ENCODE peak calls at places on chromosomes 3 and 15, in eight cellular contexts. L is upper lobe of right lung, U is psoas muscle, V is GM13976, X is GM20000, M is AG10803, C is brain microvascular endothelial cell, J is endothelial cell of umbilical vein. N is an unnamed sample.

GRCh38 chr3:188339410-188340295 is 185.7 kb downstream of the LPP start:
- DNase-seq in L (no peak), U (no peak), V (no peak), X (no peak), M (no peak), C (no peak), J (no peak), N (no peak)

GRCh38 chr3:18007980-18008379 is 265.5 kb upstream of the TBC1D5 start:
- DNase-seq in L (no peak), U (no peak), V (no peak), X (no peak), M (no peak), C (peak), J (no peak), N (peak)

GRCh38 chr3:4720316-4721075 is 227.3 kb downstream of the ITPR1 start:
- DNase-seq in L (no peak), U (peak), V (peak), X (peak), M (peak), C (peak), J (peak), N (peak)

GRCh38 chr3:167808910-167809309 is 73.4 kb downstream of the SERPINI1 start:
- DNase-seq in L (no peak), U (no peak), V (no peak), X (no peak), M (no peak), C (no peak), J (no peak), N (no peak)

GRCh38 chr3:12754315-12754714 is 4.7 kb downstream of the TMEM40 start:
- DNase-seq in L (no peak), U (no peak), V (no peak), X (no peak), M (no peak), C (no peak), J (no peak), N (no peak)

GRCh38 chr3:113222412-113223086 is 11.2 kb downstream of the BOC start:
- DNase-seq in L (no peak), U (no peak), V (no peak), X (no peak), M (no peak), C (no peak), J (no peak), N (no peak)

GRCh38 chr3:159991591-159991990 is 3.0 kb downstream of the IL12A start:
- DNase-seq in L (no peak), U (no peak), V (no peak), X (no peak), M (no peak), C (no peak), J (no peak), N (no peak)

GRCh38 chr3:99439892-99440291 is 198.5 kb upstream of the COL8A1 start:
- DNase-seq in L (no peak), U (no peak), V (no peak), X (no peak), M (peak), C (no peak), J (no peak), N (no peak)

GRCh38 chr15:88256261-88257230 is at the start of gene NTRK3:
- DNase-seq in L (peak), U (no peak), V (no peak), X (no peak), M (peak), C (no peak), J (peak), N (no peak)

GRCh38 chr3:189914799-189915198 is 205.9 kb downstream of the P3H2 start:
- DNase-seq in L (no peak), U (no peak), V (no peak), X (no peak), M (peak), C (peak), J (peak), N (peak)

GRCh38 chr15:55279746-55280351 is 9.8 kb downstream of the RAB27A start:
- DNase-seq in L (no peak), U (no peak), V (peak), X (peak), M (peak), C (peak), J (peak), N (peak)

GRCh38 chr15:70853270-70853854 is 595 bp downstream of the LARP6 start:
- DNase-seq in L (no peak), U (peak), V (no peak), X (peak), M (peak), C (peak), J (peak), N (peak)

GRCh38 chr3:8470801-8471200 is 30.8 kb upstream of the LMCD1 start:
- DNase-seq in L (no peak), U (no peak), V (no peak), X (no peak), M (peak), C (no peak), J (no peak), N (no peak)

GRCh38 chr15:83288381-83288801 is 3.9 kb upstream of the BNC1 start:
- DNase-seq in L (no peak), U (no peak), V (no peak), X (no peak), M (no peak), C (no peak), J (no peak), N (no peak)

GRCh38 chr15:99230867-99231266 is 18.5 kb downstream of the TTC23 start:
- DNase-seq in L (no peak), U (no peak), V (no peak), X (no peak), M (no peak), C (no peak), J (no peak), N (no peak)

GRCh38 chr15:99226802-99227201 is 22.6 kb downstream of the TTC23 start:
- DNase-seq in L (no peak), U (no peak), V (no peak), X (no peak), M (peak), C (no peak), J (no peak), N (no peak)

GRCh38 chr15:99228120-99228770 is 21.1 kb downstream of the TTC23 start:
- DNase-seq in L (no peak), U (no peak), V (no peak), X (no peak), M (no peak), C (no peak), J (no peak), N (no peak)

DNA sequence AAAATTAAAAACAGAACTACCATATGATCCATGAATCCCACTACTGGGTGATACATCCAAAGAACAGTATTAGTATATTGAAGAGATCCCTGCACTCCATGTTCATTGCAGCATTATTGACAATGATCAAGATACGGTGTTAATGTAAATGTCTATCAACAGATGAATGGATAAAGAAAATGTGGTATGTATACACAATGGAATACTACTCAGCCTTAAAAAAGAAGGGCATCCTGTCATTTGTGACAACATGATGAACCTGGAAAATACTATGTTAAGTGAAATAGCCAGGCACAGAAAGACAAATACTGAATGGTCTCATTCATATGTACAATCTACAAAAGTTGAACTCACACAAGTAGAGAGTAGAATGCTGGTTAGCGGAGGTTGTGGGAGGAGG is 16.6 kb downstream of the TTC23 start:
- DNase-seq in L (no peak), U (no peak), V (no peak), X (no peak), M (no peak), C (no peak), J (no peak), N (no peak)
- TF ChIP-seq CTCF in L (no peak), U (no peak), V (no peak), X (no peak), M (no peak), C (no peak), J (no peak), N (no peak)

GRCh38 chr15:95410757-95411156 is 919.7 kb upstream of the NR2F2 start:
- DNase-seq in L (no peak), U (no peak), V (no peak), X (no peak), M (peak), C (no peak), J (no peak), N (peak)
- TF ChIP-seq CTCF in L (no peak), U (no peak), V (no peak), X (no peak), M (peak), C (peak), J (no peak), N (peak)

GRCh38 chr3:161366067-161366466 is 5.2 kb downstream of the SPTSSB start:
- DNase-seq in L (no peak), U (no peak), V (no peak), X (no peak), M (no peak), C (no peak), J (no peak), N (no peak)

GRCh38 chr3:161369531-161369930 is 1.8 kb downstream of the SPTSSB start:
- DNase-seq in L (no peak), U (no peak), V (no peak), X (no peak), M (no peak), C (peak), J (no peak), N (no peak)

GRCh38 chr3:161372321-161373260 is 1.3 kb upstream of the SPTSSB start:
- DNase-seq in L (peak), U (peak), V (peak), X (peak), M (no peak), C (no peak), J (peak), N (no peak)

DNA sequence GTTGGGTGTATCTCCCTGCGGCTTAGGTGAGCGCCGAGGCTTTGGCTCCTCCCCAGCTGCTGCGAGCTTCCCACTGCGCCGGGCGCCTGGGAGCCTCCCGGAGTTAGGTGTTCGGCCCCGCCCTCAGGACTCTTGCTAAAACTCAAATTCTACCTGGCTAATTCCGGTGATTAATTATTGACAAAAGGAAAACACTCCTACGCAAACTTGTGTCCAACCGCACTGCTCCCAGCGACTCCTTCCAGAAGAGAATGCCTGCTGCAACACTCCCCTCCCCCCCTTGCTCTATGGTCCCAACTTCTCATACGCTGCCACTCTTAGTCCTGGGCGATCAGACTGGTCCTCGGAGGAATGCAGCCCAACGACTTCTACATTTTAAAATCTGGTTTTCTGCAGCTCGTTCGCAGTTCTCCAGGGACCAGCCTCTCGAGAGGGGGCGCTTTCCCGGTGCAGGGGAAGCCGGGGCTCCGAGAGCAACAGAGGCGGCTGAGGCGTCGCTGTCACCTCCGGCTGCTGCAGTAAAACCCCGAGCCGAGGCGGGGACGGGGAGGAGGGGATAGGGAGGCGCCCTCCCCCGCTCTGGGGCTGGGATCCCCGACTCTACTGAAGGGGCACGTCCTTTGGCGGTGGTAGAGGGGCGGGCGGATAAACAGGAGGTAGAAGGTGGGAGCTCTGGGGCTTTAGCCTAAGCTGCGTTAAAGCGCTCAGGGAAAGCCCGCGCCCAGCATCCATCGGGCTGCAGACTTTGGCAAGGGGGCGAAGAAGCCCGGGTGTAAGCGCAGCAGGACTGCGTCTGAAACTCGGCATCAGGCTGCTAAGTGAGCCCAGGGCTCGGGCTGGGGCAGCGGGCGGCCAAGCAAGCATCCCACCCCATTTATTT is at the start of gene SPTSSB:
- DNase-seq in L (peak), U (peak), V (peak), X (peak), M (peak), C (peak), J (peak), N (no peak)
- TF ChIP-seq CTCF in L (no peak), U (no peak), V (no peak), X (no peak), M (no peak), C (peak), J (peak), N (no peak)

GRCh38 chr3:52015431-52016256 is 19.9 kb upstream of the RPL29 start:
- DNase-seq in L (no peak), U (no peak), V (no peak), X (no peak), M (no peak), C (no peak), J (no peak), N (no peak)
- TF ChIP-seq CTCF in L (no peak), U (no peak), V (no peak), X (no peak), M (no peak), C (no peak), J (no peak), N (no peak)

GRCh38 chr3:133364704-133365103 is 35.2 kb upstream of the BFSP2 start:
- DNase-seq in L (no peak), U (no peak), V (no peak), X (no peak), M (no peak), C (no peak), J (no peak), N (no peak)

GRCh38 chr3:133366921-133367320 is 32.9 kb upstream of the BFSP2 start:
- DNase-seq in L (no peak), U (no peak), V (no peak), X (no peak), M (no peak), C (no peak), J (no peak), N (no peak)

GRCh38 chr3:133367956-133368355 is 31.9 kb upstream of the BFSP2 start:
- DNase-seq in L (no peak), U (no peak), V (no peak), X (no peak), M (no peak), C (no peak), J (no peak), N (no peak)

GRCh38 chr3:133369041-133369440 is 30.8 kb upstream of the BFSP2 start:
- DNase-seq in L (no peak), U (no peak), V (no peak), X (no peak), M (no peak), C (no peak), J (no peak), N (no peak)

DNA sequence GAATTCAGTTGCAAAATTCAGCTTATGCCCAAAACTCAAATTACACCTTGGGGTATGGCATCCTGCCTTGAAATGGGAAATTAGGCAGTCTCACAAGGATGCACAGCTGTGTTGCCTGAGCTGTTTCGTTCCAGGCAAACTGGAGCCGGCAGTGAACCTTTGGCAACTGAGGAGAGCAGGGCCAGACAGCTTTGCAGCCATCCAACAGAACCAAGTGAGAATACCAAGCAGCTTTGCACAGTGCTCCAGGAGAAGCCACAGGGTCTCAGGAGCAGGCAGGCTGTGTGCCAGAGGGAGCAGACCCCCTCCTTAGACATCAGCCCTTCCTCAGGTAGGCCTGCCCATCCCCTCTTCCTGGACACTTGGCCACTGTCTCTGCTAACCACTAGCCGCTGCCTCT is 32.4 kb upstream of the BFSP2 start:
- DNase-seq in L (no peak), U (no peak), V (no peak), X (no peak), M (no peak), C (no peak), J (no peak), N (no peak)
- TF ChIP-seq CTCF in L (no peak), U (no peak), V (no peak), X (no peak), M (no peak), C (no peak), J (no peak), N (no peak)

GRCh38 chr3:67898916-67899315 is 244.5 kb upstream of the SUCLG2 start:
- DNase-seq in L (no peak), U (no peak), V (no peak), X (no peak), M (no peak), C (no peak), J (no peak), N (no peak)
- TF ChIP-seq CTCF in L (no peak), U (no peak), V (no peak), X (no peak), M (no peak), C (no peak), J (no peak), N (no peak)

GRCh38 chr3:31836397-31837075 is 144.5 kb downstream of the OSBPL10 start:
- DNase-seq in L (no peak), U (no peak), V (no peak), X (no peak), M (no peak), C (no peak), J (no peak), N (no peak)

GRCh38 chr3:31829826-31830426 is 151.1 kb downstream of the OSBPL10 start:
- DNase-seq in L (no peak), U (no peak), V (no peak), X (no peak), M (no peak), C (no peak), J (no peak), N (no peak)

GRCh38 chr3:31832576-31832975 is 148.5 kb downstream of the OSBPL10 start:
- DNase-seq in L (no peak), U (no peak), V (no peak), X (no peak), M (no peak), C (peak), J (no peak), N (no peak)

GRCh38 chr3:31831526-31832034 is 149.5 kb downstream of the OSBPL10 start:
- DNase-seq in L (no peak), U (no peak), V (no peak), X (no peak), M (no peak), C (no peak), J (no peak), N (no peak)

DNA sequence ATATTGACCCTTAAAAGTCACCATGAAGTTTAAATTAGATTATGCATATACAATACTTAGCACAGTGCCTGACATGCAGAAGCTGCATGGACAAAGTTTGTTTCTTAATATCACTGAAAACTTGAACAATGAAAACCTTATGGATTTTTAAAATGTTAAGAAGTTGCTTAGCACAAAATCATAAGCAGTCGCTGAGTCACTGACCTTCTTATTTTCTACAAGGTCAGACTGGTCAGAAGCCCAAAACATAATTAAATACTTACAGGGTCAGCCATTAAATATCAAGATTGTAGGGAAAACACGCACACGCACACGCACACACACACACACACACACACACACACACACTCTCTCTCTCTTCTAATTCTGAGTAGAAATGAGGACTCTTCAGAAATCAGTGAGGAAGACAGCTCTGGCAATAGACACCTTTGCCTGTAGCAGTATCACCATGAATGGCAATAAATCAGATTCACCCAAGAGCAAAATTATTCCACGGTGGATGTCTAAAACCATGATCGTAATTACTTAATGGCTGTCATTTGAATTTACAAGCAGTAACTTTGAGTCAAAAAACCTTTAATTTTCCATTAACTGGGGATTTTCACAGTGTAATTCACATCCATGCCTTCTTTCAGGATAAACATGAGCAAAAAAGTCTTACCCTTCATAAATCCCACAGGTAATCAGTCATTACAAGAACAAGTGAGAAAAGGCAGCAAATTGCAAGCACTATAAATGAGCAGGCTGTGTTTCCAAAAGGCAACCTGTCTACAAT is 147.5 kb downstream of the OSBPL10 start:
- DNase-seq in L (no peak), U (no peak), V (no peak), X (no peak), M (no peak), C (no peak), J (no peak), N (no peak)
- TF ChIP-seq CTCF in L (no peak), U (no peak), V (no peak), X (no peak), M (no peak), C (no peak), J (no peak), N (no peak)

DNA sequence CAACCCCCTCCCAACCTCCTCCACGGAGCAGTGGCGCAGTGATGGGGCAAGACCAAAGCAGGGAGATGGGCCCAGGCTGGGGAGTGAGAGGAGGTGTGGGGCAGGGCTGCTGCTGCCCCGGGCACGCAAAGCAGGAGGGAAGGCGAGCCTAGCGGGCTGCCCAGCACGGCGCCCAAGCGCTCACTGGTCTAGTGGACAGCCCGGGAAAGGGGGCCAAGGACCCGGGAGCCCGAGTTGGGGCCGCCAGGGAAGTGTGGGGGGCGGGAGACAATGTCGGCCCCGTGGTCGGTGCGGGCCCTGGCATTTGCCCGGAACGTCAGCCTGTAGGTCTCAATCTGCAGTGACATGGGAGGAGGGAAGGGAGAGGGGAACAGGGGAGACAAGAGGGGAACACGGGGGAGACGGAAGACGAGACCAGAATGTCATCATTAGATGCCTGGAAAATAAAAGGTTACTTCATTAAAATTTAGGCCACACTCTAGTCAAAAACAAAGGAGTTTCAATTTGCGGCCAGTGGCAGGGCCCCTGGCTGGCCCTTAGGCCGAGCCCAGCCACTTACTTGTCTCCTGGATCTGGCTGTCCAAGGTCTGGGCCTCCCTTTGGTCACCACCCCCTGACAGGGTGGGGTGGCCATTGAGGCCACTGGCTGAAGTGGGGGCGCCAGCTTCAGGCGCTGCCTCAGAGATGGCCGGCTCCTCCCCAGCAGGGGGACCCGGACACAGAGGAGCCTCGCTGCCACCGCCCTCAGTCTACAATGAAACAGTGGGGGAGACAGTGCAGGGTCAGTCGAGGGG is 49.9 kb downstream of the DHX30 start:
- DNase-seq in L (no peak), U (peak), V (no peak), X (no peak), M (no peak), C (no peak), J (no peak), N (no peak)
- TF ChIP-seq CTCF in L (no peak), U (no peak), V (no peak), X (no peak), M (no peak), C (no peak), J (no peak), N (peak)